ENCODE peak calls at places on chromosomes 16 and 17, in seven cellular contexts. One of them, this sample, is unnamed. For H3K9me3, the result is how much of the 10 kb centered on the place peaks cover.

GRCh38 chr16:1472974-1473373 is 1.9 kb downstream of the CLCN7 start:
- DNase-seq in A549: no peak
- DNase-seq in PC-3: no peak
- DNase-seq in MM.1S: no peak
- DNase-seq in H9: no peak
- DNase-seq in tibial artery: no peak
- DNase-seq in CD4-positive, alpha-beta memory T cell: no peak
- DNase-seq in this sample: no peak

GRCh38 chr16:88777801-88778415 is 7.1 kb downstream of the PIEZO1 start:
- DNase-seq in A549: no peak
- DNase-seq in PC-3: no peak
- DNase-seq in MM.1S: no peak
- DNase-seq in H9: no peak
- DNase-seq in tibial artery: no peak
- DNase-seq in CD4-positive, alpha-beta memory T cell: no peak
- DNase-seq in this sample: no peak

GRCh38 chr17:2436516-2436915 is 35.7 kb upstream of the MNT start:
- DNase-seq in A549: no peak
- DNase-seq in PC-3: no peak
- DNase-seq in MM.1S: peak
- DNase-seq in H9: no peak
- DNase-seq in tibial artery: no peak
- DNase-seq in CD4-positive, alpha-beta memory T cell: no peak
- DNase-seq in this sample: no peak

GRCh38 chr16:15509051-15509592 is 74.7 kb downstream of the BMERB1 start:
- DNase-seq in A549: no peak
- DNase-seq in PC-3: no peak
- DNase-seq in MM.1S: no peak
- DNase-seq in H9: no peak
- DNase-seq in tibial artery: no peak
- DNase-seq in CD4-positive, alpha-beta memory T cell: peak
- DNase-seq in this sample: no peak

GRCh38 chr16:81636298-81636960 is 142.7 kb upstream of the PLCG2 start:
- DNase-seq in A549: no peak
- DNase-seq in PC-3: no peak
- DNase-seq in MM.1S: no peak
- DNase-seq in H9: no peak
- DNase-seq in tibial artery: no peak
- DNase-seq in CD4-positive, alpha-beta memory T cell: no peak
- DNase-seq in this sample: no peak

GRCh38 chr16:84086996-84087395 is 29.7 kb downstream of the MBTPS1 start:
- DNase-seq in A549: no peak
- DNase-seq in PC-3: no peak
- DNase-seq in MM.1S: no peak
- DNase-seq in H9: no peak
- DNase-seq in tibial artery: no peak
- DNase-seq in CD4-positive, alpha-beta memory T cell: no peak
- DNase-seq in this sample: no peak

GRCh38 chr17:55434721-55435120 is 13.1 kb upstream of the MMD start:
- DNase-seq in A549: no peak
- DNase-seq in PC-3: no peak
- DNase-seq in MM.1S: no peak
- DNase-seq in H9: no peak
- DNase-seq in tibial artery: no peak
- DNase-seq in CD4-positive, alpha-beta memory T cell: no peak
- DNase-seq in this sample: no peak

GRCh38 chr17:20896153-20896649 is 146.6 kb downstream of the USP22 start:
- DNase-seq in A549: no peak
- DNase-seq in PC-3: no peak
- DNase-seq in MM.1S: no peak
- DNase-seq in H9: peak
- DNase-seq in tibial artery: no peak
- DNase-seq in CD4-positive, alpha-beta memory T cell: no peak
- DNase-seq in this sample: no peak

GRCh38 chr17:8960325-8961144 is 5.0 kb downstream of the PIK3R5 start:
- DNase-seq in A549: no peak
- DNase-seq in PC-3: no peak
- DNase-seq in MM.1S: no peak
- DNase-seq in H9: peak
- DNase-seq in tibial artery: no peak
- DNase-seq in CD4-positive, alpha-beta memory T cell: no peak
- DNase-seq in this sample: no peak

GRCh38 chr16:5315914-5316313 is 218.3 kb upstream of the EEF2KMT start:
- DNase-seq in A549: no peak
- DNase-seq in PC-3: no peak
- DNase-seq in MM.1S: no peak
- DNase-seq in H9: no peak
- DNase-seq in tibial artery: no peak
- DNase-seq in CD4-positive, alpha-beta memory T cell: no peak
- DNase-seq in this sample: no peak
- H3K9me3 ChIP-seq in A549: under half
- H3K9me3 ChIP-seq in PC-3: under half
- H3K9me3 ChIP-seq in MM.1S: under half
- H3K9me3 ChIP-seq in H9: under half
- H3K9me3 ChIP-seq in tibial artery: under half
- H3K9me3 ChIP-seq in CD4-positive, alpha-beta memory T cell: under half
- H3K9me3 ChIP-seq in this sample: under half

GRCh38 chr17:49823614-49824013 is 24.3 kb downstream of the TAC4 start:
- DNase-seq in A549: no peak
- DNase-seq in PC-3: no peak
- DNase-seq in MM.1S: no peak
- DNase-seq in H9: no peak
- DNase-seq in tibial artery: no peak
- DNase-seq in CD4-positive, alpha-beta memory T cell: no peak
- DNase-seq in this sample: no peak
- H3K9me3 ChIP-seq in A549: under half
- H3K9me3 ChIP-seq in PC-3: under half
- H3K9me3 ChIP-seq in MM.1S: under half
- H3K9me3 ChIP-seq in H9: under half
- H3K9me3 ChIP-seq in tibial artery: under half
- H3K9me3 ChIP-seq in CD4-positive, alpha-beta memory T cell: under half
- H3K9me3 ChIP-seq in this sample: under half

GRCh38 chr16:60922920-60923319 is 1113.3 kb downstream of the CDH8 start:
- DNase-seq in A549: no peak
- DNase-seq in PC-3: no peak
- DNase-seq in MM.1S: no peak
- DNase-seq in H9: no peak
- DNase-seq in tibial artery: no peak
- DNase-seq in CD4-positive, alpha-beta memory T cell: no peak
- DNase-seq in this sample: no peak
- H3K9me3 ChIP-seq in A549: under half
- H3K9me3 ChIP-seq in PC-3: under half
- H3K9me3 ChIP-seq in MM.1S: under half
- H3K9me3 ChIP-seq in H9: under half
- H3K9me3 ChIP-seq in tibial artery: under half
- H3K9me3 ChIP-seq in CD4-positive, alpha-beta memory T cell: under half
- H3K9me3 ChIP-seq in this sample: under half

DNA sequence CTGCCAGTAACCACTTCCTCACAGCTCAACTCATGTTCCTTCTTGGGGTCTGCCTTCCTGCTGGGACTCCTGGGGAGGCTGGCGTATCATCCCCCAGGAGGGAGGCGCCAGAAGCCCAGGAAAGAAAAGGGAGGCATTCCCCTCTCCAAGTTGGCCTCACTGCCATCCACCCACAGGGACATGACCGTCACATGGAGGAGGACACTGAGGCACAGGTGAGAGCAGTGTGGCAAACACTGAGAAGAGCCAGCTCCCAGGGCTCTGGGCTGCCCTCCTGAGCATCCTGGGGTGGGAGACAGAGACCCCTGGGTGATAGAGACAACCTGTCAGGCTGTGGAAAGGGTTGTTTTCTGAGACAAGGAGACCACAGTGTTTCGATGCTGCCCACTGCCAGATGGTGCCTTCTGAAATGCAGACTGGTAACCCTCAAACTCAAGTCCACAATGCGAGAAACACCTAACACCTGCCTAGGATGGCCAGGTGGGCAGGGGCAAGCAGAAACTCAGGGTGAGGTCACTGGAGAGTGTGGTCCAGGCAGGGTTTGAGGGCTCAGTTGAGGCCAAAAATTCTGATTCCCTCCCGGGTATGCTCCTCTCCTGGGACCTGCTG is 1722.1 kb downstream of the TP53TG3F start:
- DNase-seq in A549: no peak
- DNase-seq in PC-3: no peak
- DNase-seq in MM.1S: no peak
- DNase-seq in H9: no peak
- DNase-seq in tibial artery: no peak
- DNase-seq in CD4-positive, alpha-beta memory T cell: no peak
- DNase-seq in this sample: no peak
- H3K9me3 ChIP-seq in A549: under half
- H3K9me3 ChIP-seq in PC-3: under half
- H3K9me3 ChIP-seq in MM.1S: under half
- H3K9me3 ChIP-seq in H9: half or more
- H3K9me3 ChIP-seq in tibial artery: under half
- H3K9me3 ChIP-seq in CD4-positive, alpha-beta memory T cell: under half
- H3K9me3 ChIP-seq in this sample: under half

GRCh38 chr17:66190738-66191606 is 961 bp downstream of the CEP112 start:
- DNase-seq in A549: peak
- DNase-seq in PC-3: peak
- DNase-seq in MM.1S: no peak
- DNase-seq in H9: no peak
- DNase-seq in tibial artery: no peak
- DNase-seq in CD4-positive, alpha-beta memory T cell: no peak
- DNase-seq in this sample: no peak

GRCh38 chr17:66191607-66192377 is at the start of gene CEP112:
- DNase-seq in A549: peak
- DNase-seq in PC-3: peak
- DNase-seq in MM.1S: peak
- DNase-seq in H9: peak
- DNase-seq in tibial artery: peak
- DNase-seq in CD4-positive, alpha-beta memory T cell: peak
- DNase-seq in this sample: peak

GRCh38 chr17:66198242-66198641 is 6.3 kb upstream of the CEP112 start:
- DNase-seq in A549: no peak
- DNase-seq in PC-3: no peak
- DNase-seq in MM.1S: no peak
- DNase-seq in H9: no peak
- DNase-seq in tibial artery: no peak
- DNase-seq in CD4-positive, alpha-beta memory T cell: no peak
- DNase-seq in this sample: no peak

GRCh38 chr17:66187718-66188117 is 4.2 kb downstream of the CEP112 start:
- DNase-seq in A549: no peak
- DNase-seq in PC-3: no peak
- DNase-seq in MM.1S: no peak
- DNase-seq in H9: no peak
- DNase-seq in tibial artery: no peak
- DNase-seq in CD4-positive, alpha-beta memory T cell: no peak
- DNase-seq in this sample: no peak

GRCh38 chr17:66192378-66192687 is 400 bp upstream of the CEP112 start:
- DNase-seq in A549: no peak
- DNase-seq in PC-3: no peak
- DNase-seq in MM.1S: no peak
- DNase-seq in H9: no peak
- DNase-seq in tibial artery: no peak
- DNase-seq in CD4-positive, alpha-beta memory T cell: no peak
- DNase-seq in this sample: no peak
- H3K9me3 ChIP-seq in A549: under half
- H3K9me3 ChIP-seq in PC-3: under half
- H3K9me3 ChIP-seq in MM.1S: under half
- H3K9me3 ChIP-seq in H9: under half
- H3K9me3 ChIP-seq in tibial artery: under half
- H3K9me3 ChIP-seq in CD4-positive, alpha-beta memory T cell: under half
- H3K9me3 ChIP-seq in this sample: under half

DNA sequence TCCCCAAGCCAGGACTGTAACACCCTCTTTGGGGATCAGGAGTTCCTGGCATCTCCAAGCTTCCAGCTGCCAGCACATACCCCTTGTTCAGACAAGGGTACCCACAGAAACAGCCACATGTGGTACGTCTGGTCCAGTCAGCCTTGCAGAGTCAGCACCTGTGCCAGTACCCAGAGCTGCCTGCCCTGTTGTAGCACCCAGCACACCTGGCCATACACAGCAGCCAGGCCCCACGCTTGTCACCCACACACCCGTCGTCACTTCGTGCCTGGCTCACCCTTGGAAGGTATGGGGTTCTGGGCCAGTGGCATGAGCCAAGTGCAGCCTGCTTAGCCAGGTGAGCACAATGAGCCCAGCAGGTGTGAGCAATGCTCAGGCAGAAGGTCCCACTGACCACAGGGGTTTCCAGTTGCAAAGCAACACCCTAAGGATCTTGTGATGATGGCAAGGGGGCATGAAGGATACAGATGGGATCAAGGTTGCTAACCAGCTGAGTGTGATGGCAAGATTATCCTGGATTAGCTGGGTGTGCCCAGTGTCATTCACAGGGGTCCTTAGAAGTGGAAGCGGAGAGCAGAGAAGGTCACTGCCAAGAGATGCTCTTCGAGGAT is 202.3 kb downstream of the CPPED1 start:
- DNase-seq in A549: no peak
- DNase-seq in PC-3: no peak
- DNase-seq in MM.1S: no peak
- DNase-seq in H9: peak
- DNase-seq in tibial artery: peak
- DNase-seq in CD4-positive, alpha-beta memory T cell: no peak
- DNase-seq in this sample: no peak
- H3K9me3 ChIP-seq in A549: under half
- H3K9me3 ChIP-seq in PC-3: under half
- H3K9me3 ChIP-seq in MM.1S: under half
- H3K9me3 ChIP-seq in H9: under half
- H3K9me3 ChIP-seq in tibial artery: under half
- H3K9me3 ChIP-seq in CD4-positive, alpha-beta memory T cell: under half
- H3K9me3 ChIP-seq in this sample: under half

GRCh38 chr16:89996178-89996489 is 23.1 kb downstream of the DBNDD1 start:
- DNase-seq in A549: no peak
- DNase-seq in PC-3: no peak
- DNase-seq in MM.1S: no peak
- DNase-seq in H9: no peak
- DNase-seq in tibial artery: no peak
- DNase-seq in CD4-positive, alpha-beta memory T cell: no peak
- DNase-seq in this sample: no peak
- H3K9me3 ChIP-seq in A549: half or more
- H3K9me3 ChIP-seq in PC-3: under half
- H3K9me3 ChIP-seq in MM.1S: under half
- H3K9me3 ChIP-seq in H9: under half
- H3K9me3 ChIP-seq in tibial artery: under half
- H3K9me3 ChIP-seq in CD4-positive, alpha-beta memory T cell: under half
- H3K9me3 ChIP-seq in this sample: under half

This sample was measured in T-helper 17 cell.